ENCODE peak calls at places on chromosomes 3 and 15, in nine cellular contexts. One of them, this sample, is unnamed.

GRCh38 chr3:56917740-56918568 is 116.2 kb upstream of the ARHGEF3 start:
- DNase-seq in heart left ventricle: no peak
- DNase-seq in RWPE1: no peak
- DNase-seq in nephron progenitor cell: no peak
- DNase-seq in CD8-positive, alpha-beta T cell: no peak
- DNase-seq in tibial artery: no peak
- DNase-seq in astrocyte of the cerebellum: no peak
- DNase-seq in gastrocnemius medialis: no peak
- DNase-seq in Panc1: no peak
- DNase-seq in this sample: no peak

GRCh38 chr3:61146010-61146569 is 105.2 kb downstream of the FHIT start:
- DNase-seq in heart left ventricle: no peak
- DNase-seq in RWPE1: no peak
- DNase-seq in nephron progenitor cell: no peak
- DNase-seq in CD8-positive, alpha-beta T cell: no peak
- DNase-seq in tibial artery: no peak
- DNase-seq in astrocyte of the cerebellum: no peak
- DNase-seq in gastrocnemius medialis: no peak
- DNase-seq in Panc1: no peak
- DNase-seq in this sample: no peak

GRCh38 chr3:112926000-112926399 is 48.9 kb downstream of the CD200R1 start:
- DNase-seq in heart left ventricle: no peak
- DNase-seq in RWPE1: no peak
- DNase-seq in nephron progenitor cell: no peak
- DNase-seq in CD8-positive, alpha-beta T cell: no peak
- DNase-seq in tibial artery: no peak
- DNase-seq in astrocyte of the cerebellum: peak; percentile 6
- DNase-seq in gastrocnemius medialis: no peak
- DNase-seq in Panc1: no peak
- DNase-seq in this sample: no peak

GRCh38 chr15:38176155-38176554 is 76.5 kb upstream of the SPRED1 start:
- DNase-seq in heart left ventricle: no peak
- DNase-seq in RWPE1: peak; percentile 38
- DNase-seq in nephron progenitor cell: no peak
- DNase-seq in CD8-positive, alpha-beta T cell: no peak
- DNase-seq in tibial artery: no peak
- DNase-seq in astrocyte of the cerebellum: peak; percentile 78
- DNase-seq in gastrocnemius medialis: no peak
- DNase-seq in Panc1: no peak
- DNase-seq in this sample: no peak

GRCh38 chr15:39497759-39498565 is 82.9 kb upstream of the THBS1 start:
- DNase-seq in heart left ventricle: no peak
- DNase-seq in RWPE1: no peak
- DNase-seq in nephron progenitor cell: no peak
- DNase-seq in CD8-positive, alpha-beta T cell: no peak
- DNase-seq in tibial artery: no peak
- DNase-seq in astrocyte of the cerebellum: no peak
- DNase-seq in gastrocnemius medialis: no peak
- DNase-seq in Panc1: no peak
- DNase-seq in this sample: no peak

GRCh38 chr3:60755094-60755493 is 496.2 kb downstream of the FHIT start:
- DNase-seq in heart left ventricle: no peak
- DNase-seq in RWPE1: no peak
- DNase-seq in nephron progenitor cell: peak; percentile 21
- DNase-seq in CD8-positive, alpha-beta T cell: no peak
- DNase-seq in tibial artery: no peak
- DNase-seq in astrocyte of the cerebellum: no peak
- DNase-seq in gastrocnemius medialis: no peak
- DNase-seq in Panc1: no peak
- DNase-seq in this sample: no peak

GRCh38 chr15:76073554-76073953 is 13.8 kb downstream of the TMEM266 start:
- DNase-seq in heart left ventricle: no peak
- DNase-seq in RWPE1: peak; percentile 77
- DNase-seq in nephron progenitor cell: no peak
- DNase-seq in CD8-positive, alpha-beta T cell: no peak
- DNase-seq in tibial artery: no peak
- DNase-seq in astrocyte of the cerebellum: no peak
- DNase-seq in gastrocnemius medialis: no peak
- DNase-seq in Panc1: no peak
- DNase-seq in this sample: no peak

GRCh38 chr15:38690737-38691332 is 126.2 kb upstream of the RASGRP1 start:
- DNase-seq in heart left ventricle: peak; percentile 36
- DNase-seq in RWPE1: peak; percentile 36
- DNase-seq in nephron progenitor cell: peak; percentile 80
- DNase-seq in CD8-positive, alpha-beta T cell: peak; percentile 84
- DNase-seq in tibial artery: peak; percentile 69
- DNase-seq in astrocyte of the cerebellum: peak; percentile 65
- DNase-seq in gastrocnemius medialis: peak; percentile 29
- DNase-seq in Panc1: no peak
- DNase-seq in this sample: peak; percentile 53

GRCh38 chr3:170154084-170154483 is 27.4 kb downstream of the PHC3 start:
- DNase-seq in heart left ventricle: no peak
- DNase-seq in RWPE1: no peak
- DNase-seq in nephron progenitor cell: no peak
- DNase-seq in CD8-positive, alpha-beta T cell: no peak
- DNase-seq in tibial artery: no peak
- DNase-seq in astrocyte of the cerebellum: no peak
- DNase-seq in gastrocnemius medialis: no peak
- DNase-seq in Panc1: no peak
- DNase-seq in this sample: no peak

GRCh38 chr15:66772967-66773873 is 71.2 kb downstream of the SMAD6 start:
- DNase-seq in heart left ventricle: peak; percentile 42
- DNase-seq in RWPE1: no peak
- DNase-seq in nephron progenitor cell: peak; percentile 44
- DNase-seq in CD8-positive, alpha-beta T cell: no peak
- DNase-seq in tibial artery: no peak
- DNase-seq in astrocyte of the cerebellum: no peak
- DNase-seq in gastrocnemius medialis: no peak
- DNase-seq in Panc1: no peak
- DNase-seq in this sample: no peak

GRCh38 chr3:138573138-138573537 is 20.9 kb downstream of the CEP70 start:
- DNase-seq in heart left ventricle: no peak
- DNase-seq in RWPE1: no peak
- DNase-seq in nephron progenitor cell: no peak
- DNase-seq in CD8-positive, alpha-beta T cell: no peak
- DNase-seq in tibial artery: no peak
- DNase-seq in astrocyte of the cerebellum: no peak
- DNase-seq in gastrocnemius medialis: no peak
- DNase-seq in Panc1: no peak
- DNase-seq in this sample: no peak

GRCh38 chr3:138569090-138569489 is 25.0 kb downstream of the CEP70 start:
- DNase-seq in heart left ventricle: no peak
- DNase-seq in RWPE1: no peak
- DNase-seq in nephron progenitor cell: no peak
- DNase-seq in CD8-positive, alpha-beta T cell: no peak
- DNase-seq in tibial artery: no peak
- DNase-seq in astrocyte of the cerebellum: no peak
- DNase-seq in gastrocnemius medialis: no peak
- DNase-seq in Panc1: no peak
- DNase-seq in this sample: no peak

GRCh38 chr3:138567403-138567802 is 26.7 kb downstream of the CEP70 start:
- DNase-seq in heart left ventricle: no peak
- DNase-seq in RWPE1: no peak
- DNase-seq in nephron progenitor cell: no peak
- DNase-seq in CD8-positive, alpha-beta T cell: no peak
- DNase-seq in tibial artery: no peak
- DNase-seq in astrocyte of the cerebellum: no peak
- DNase-seq in gastrocnemius medialis: no peak
- DNase-seq in Panc1: no peak
- DNase-seq in this sample: no peak
- TF ChIP-seq CTCF in heart left ventricle: no peak
- TF ChIP-seq CTCF in RWPE1: no peak
- TF ChIP-seq CTCF in nephron progenitor cell: no peak
- TF ChIP-seq CTCF in CD8-positive, alpha-beta T cell: no peak
- TF ChIP-seq CTCF in tibial artery: no peak
- TF ChIP-seq CTCF in astrocyte of the cerebellum: no peak
- TF ChIP-seq CTCF in gastrocnemius medialis: no peak
- TF ChIP-seq CTCF in Panc1: peak; percentile 11
- TF ChIP-seq CTCF in this sample: no peak

DNA sequence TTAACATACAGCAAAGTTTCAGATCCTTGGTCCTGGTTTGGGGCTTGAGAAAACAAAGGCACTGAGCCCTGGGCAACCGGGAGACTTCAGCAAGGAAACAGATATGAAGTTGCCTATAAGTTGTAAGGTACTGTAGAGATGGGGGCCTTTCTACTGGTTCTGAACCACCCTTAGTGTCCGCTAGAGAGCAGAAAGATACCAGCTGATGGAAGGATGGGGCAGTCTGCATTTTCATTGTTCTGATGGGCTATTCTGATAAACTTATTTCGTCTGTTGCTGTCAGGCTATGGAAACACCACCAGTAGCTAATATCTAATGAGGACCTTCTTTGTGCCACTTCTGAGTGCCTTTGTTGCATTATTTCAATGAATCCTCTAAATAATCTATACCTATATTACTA is 38.7 kb downstream of the FGD5 start:
- DNase-seq in heart left ventricle: no peak
- DNase-seq in RWPE1: no peak
- DNase-seq in nephron progenitor cell: no peak
- DNase-seq in CD8-positive, alpha-beta T cell: no peak
- DNase-seq in tibial artery: no peak
- DNase-seq in astrocyte of the cerebellum: no peak
- DNase-seq in gastrocnemius medialis: no peak
- DNase-seq in Panc1: no peak
- DNase-seq in this sample: no peak
- TF ChIP-seq CTCF in heart left ventricle: no peak
- TF ChIP-seq CTCF in RWPE1: no peak
- TF ChIP-seq CTCF in nephron progenitor cell: no peak
- TF ChIP-seq CTCF in CD8-positive, alpha-beta T cell: no peak
- TF ChIP-seq CTCF in tibial artery: no peak
- TF ChIP-seq CTCF in astrocyte of the cerebellum: no peak
- TF ChIP-seq CTCF in gastrocnemius medialis: no peak
- TF ChIP-seq CTCF in Panc1: peak; percentile 42
- TF ChIP-seq CTCF in this sample: no peak

GRCh38 chr3:148957586-148957985 is 33.8 kb upstream of the GYG1 start:
- DNase-seq in heart left ventricle: no peak
- DNase-seq in RWPE1: no peak
- DNase-seq in nephron progenitor cell: no peak
- DNase-seq in CD8-positive, alpha-beta T cell: no peak
- DNase-seq in tibial artery: no peak
- DNase-seq in astrocyte of the cerebellum: no peak
- DNase-seq in gastrocnemius medialis: no peak
- DNase-seq in Panc1: no peak
- DNase-seq in this sample: no peak
- TF ChIP-seq CTCF in heart left ventricle: peak; percentile 48
- TF ChIP-seq CTCF in RWPE1: no peak
- TF ChIP-seq CTCF in nephron progenitor cell: no peak
- TF ChIP-seq CTCF in CD8-positive, alpha-beta T cell: no peak
- TF ChIP-seq CTCF in tibial artery: no peak
- TF ChIP-seq CTCF in astrocyte of the cerebellum: peak; percentile 10
- TF ChIP-seq CTCF in gastrocnemius medialis: peak; percentile 30
- TF ChIP-seq CTCF in Panc1: peak; percentile 72
- TF ChIP-seq CTCF in this sample: no peak

GRCh38 chr15:31440754-31441298 is 114.2 kb downstream of the KLF13 start:
- DNase-seq in heart left ventricle: peak; percentile 83
- DNase-seq in RWPE1: no peak
- DNase-seq in nephron progenitor cell: peak; percentile 56
- DNase-seq in CD8-positive, alpha-beta T cell: peak; percentile 45
- DNase-seq in tibial artery: peak; percentile 82
- DNase-seq in astrocyte of the cerebellum: no peak
- DNase-seq in gastrocnemius medialis: peak; percentile 57
- DNase-seq in Panc1: no peak
- DNase-seq in this sample: no peak

GRCh38 chr15:31438601-31439265 is 112.1 kb downstream of the KLF13 start:
- DNase-seq in heart left ventricle: no peak
- DNase-seq in RWPE1: no peak
- DNase-seq in nephron progenitor cell: no peak
- DNase-seq in CD8-positive, alpha-beta T cell: no peak
- DNase-seq in tibial artery: no peak
- DNase-seq in astrocyte of the cerebellum: no peak
- DNase-seq in gastrocnemius medialis: no peak
- DNase-seq in Panc1: no peak
- DNase-seq in this sample: no peak

GRCh38 chr15:31439328-31439727 is 112.7 kb downstream of the KLF13 start:
- DNase-seq in heart left ventricle: no peak
- DNase-seq in RWPE1: peak; percentile 30
- DNase-seq in nephron progenitor cell: peak; percentile 23
- DNase-seq in CD8-positive, alpha-beta T cell: no peak
- DNase-seq in tibial artery: no peak
- DNase-seq in astrocyte of the cerebellum: no peak
- DNase-seq in gastrocnemius medialis: no peak
- DNase-seq in Panc1: no peak
- DNase-seq in this sample: peak; percentile 86

GRCh38 chr15:31444844-31445243 is 118.2 kb downstream of the KLF13 start:
- DNase-seq in heart left ventricle: no peak
- DNase-seq in RWPE1: no peak
- DNase-seq in nephron progenitor cell: no peak
- DNase-seq in CD8-positive, alpha-beta T cell: no peak
- DNase-seq in tibial artery: no peak
- DNase-seq in astrocyte of the cerebellum: no peak
- DNase-seq in gastrocnemius medialis: no peak
- DNase-seq in Panc1: no peak
- DNase-seq in this sample: no peak

GRCh38 chr15:31442203-31443090 is 115.8 kb downstream of the KLF13 start:
- DNase-seq in heart left ventricle: no peak
- DNase-seq in RWPE1: peak; percentile 62
- DNase-seq in nephron progenitor cell: no peak
- DNase-seq in CD8-positive, alpha-beta T cell: peak; percentile 27
- DNase-seq in tibial artery: no peak
- DNase-seq in astrocyte of the cerebellum: peak; percentile 26
- DNase-seq in gastrocnemius medialis: no peak
- DNase-seq in Panc1: no peak
- DNase-seq in this sample: peak; percentile 74
- TF ChIP-seq CTCF in heart left ventricle: peak; percentile 17
- TF ChIP-seq CTCF in RWPE1: peak; percentile 42
- TF ChIP-seq CTCF in nephron progenitor cell: no peak
- TF ChIP-seq CTCF in CD8-positive, alpha-beta T cell: peak; percentile 16
- TF ChIP-seq CTCF in tibial artery: peak; percentile 23
- TF ChIP-seq CTCF in astrocyte of the cerebellum: peak; percentile 41
- TF ChIP-seq CTCF in gastrocnemius medialis: no peak
- TF ChIP-seq CTCF in Panc1: no peak
- TF ChIP-seq CTCF in this sample: no peak

DNA sequence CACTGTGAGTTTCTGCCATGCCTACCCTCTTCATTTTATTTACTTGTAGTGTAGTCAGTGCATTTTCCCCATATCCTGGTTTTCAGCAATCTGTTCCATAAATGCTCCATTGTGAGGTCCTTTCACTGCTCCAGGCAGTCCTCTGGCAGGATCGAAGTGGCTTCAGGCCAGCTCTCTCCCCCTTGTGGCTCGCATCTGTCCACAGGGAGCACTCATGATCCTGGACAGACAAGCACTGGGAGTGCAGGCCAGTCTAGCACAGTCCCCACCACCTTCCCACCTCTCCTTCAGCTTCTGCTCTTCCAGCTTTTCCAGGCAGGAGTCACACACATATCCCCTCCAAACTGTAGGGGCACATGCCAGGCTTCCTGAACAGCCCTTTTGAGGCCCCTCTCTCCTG is 173.6 kb downstream of the PPM1L start:
- DNase-seq in heart left ventricle: peak; percentile 69
- DNase-seq in RWPE1: no peak
- DNase-seq in nephron progenitor cell: peak; percentile 7
- DNase-seq in CD8-positive, alpha-beta T cell: no peak
- DNase-seq in tibial artery: peak; percentile 66
- DNase-seq in astrocyte of the cerebellum: no peak
- DNase-seq in gastrocnemius medialis: peak; percentile 43
- DNase-seq in Panc1: no peak
- DNase-seq in this sample: no peak
- TF ChIP-seq CTCF in heart left ventricle: peak; percentile 53
- TF ChIP-seq CTCF in RWPE1: no peak
- TF ChIP-seq CTCF in nephron progenitor cell: no peak
- TF ChIP-seq CTCF in CD8-positive, alpha-beta T cell: no peak
- TF ChIP-seq CTCF in tibial artery: peak; percentile 27
- TF ChIP-seq CTCF in astrocyte of the cerebellum: peak; percentile 33
- TF ChIP-seq CTCF in gastrocnemius medialis: peak; percentile 48
- TF ChIP-seq CTCF in Panc1: peak; percentile 8
- TF ChIP-seq CTCF in this sample: no peak

GRCh38 chr3:49021213-49021812 is 608 bp upstream of the NDUFAF3 start:
- DNase-seq in heart left ventricle: peak; percentile 100
- DNase-seq in RWPE1: peak; percentile 80
- DNase-seq in nephron progenitor cell: peak; percentile 99
- DNase-seq in CD8-positive, alpha-beta T cell: peak; percentile 99
- DNase-seq in tibial artery: peak; percentile 100
- DNase-seq in astrocyte of the cerebellum: peak; percentile 91
- DNase-seq in gastrocnemius medialis: peak; percentile 98
- DNase-seq in Panc1: peak; percentile 77
- DNase-seq in this sample: peak; percentile 100
- TF ChIP-seq CTCF in heart left ventricle: no peak
- TF ChIP-seq CTCF in RWPE1: no peak
- TF ChIP-seq CTCF in nephron progenitor cell: no peak
- TF ChIP-seq CTCF in CD8-positive, alpha-beta T cell: no peak
- TF ChIP-seq CTCF in tibial artery: no peak
- TF ChIP-seq CTCF in astrocyte of the cerebellum: no peak
- TF ChIP-seq CTCF in gastrocnemius medialis: no peak
- TF ChIP-seq CTCF in Panc1: no peak
- TF ChIP-seq CTCF in this sample: no peak